ENCODE peak calls at places on chromosome 1, in five cellular contexts. M is astrocyte of the cerebellum, G is pancreas, I is endothelial cell, Y is upper lobe of right lung. U is an unnamed sample.

GRCh38 chr1:27380223-27380622 is 2.9 kb downstream of the CD164L2 start:
- DNase-seq in Y (no peak), G (no peak), M (no peak), I (no peak), U (no peak)

GRCh38 chr1:157045251-157046218 is at the start of gene ARHGEF11:
- DNase-seq in M (peak), G (peak), Y (peak), I (peak), U (peak)

GRCh38 chr1:216566809-216567208 is 143.6 kb upstream of the USH2A start:
- DNase-seq in M (peak), Y (no peak), G (no peak), I (no peak), U (no peak)

GRCh38 chr1:184166495-184166894 is 115.0 kb downstream of the TSEN15 start:
- DNase-seq in G (no peak), I (no peak), M (no peak), Y (no peak), U (no peak)

GRCh38 chr1:213119794-213120193 is 68.8 kb downstream of the RPS6KC1 start:
- DNase-seq in I (no peak), G (no peak), M (no peak), Y (no peak), U (no peak)

GRCh38 chr1:184556665-184557064 is 169.8 kb downstream of the C1orf21 start:
- DNase-seq in G (no peak), I (no peak), Y (no peak), M (no peak), U (no peak)

GRCh38 chr1:212587304-212588136 is 21.0 kb upstream of the ATF3 start:
- DNase-seq in I (no peak), Y (no peak), G (no peak), M (no peak), U (no peak)

GRCh38 chr1:1068374-1069060 is 5.6 kb downstream of the RNF223 start:
- DNase-seq in I (no peak), Y (peak), M (no peak), G (no peak), U (no peak)

GRCh38 chr1:27436204-27437159 is 44.1 kb downstream of the GPR3 start:
- DNase-seq in G (no peak), M (no peak), I (no peak), Y (no peak), U (no peak)

GRCh38 chr1:225881081-225882007 is 836 bp downstream of the TMEM63A start:
- DNase-seq in I (no peak), M (no peak), G (peak), Y (peak), U (no peak)

GRCh38 chr1:180143359-180143758 is 11.3 kb upstream of the QSOX1 start:
- DNase-seq in G (no peak), M (no peak), I (no peak), Y (no peak), U (no peak)

GRCh38 chr1:174872615-174873058 is 127.1 kb upstream of the CACYBP start:
- DNase-seq in I (no peak), M (no peak), G (no peak), Y (no peak), U (no peak)

GRCh38 chr1:226525750-226526149 is 22.8 kb upstream of the STUM start:
- DNase-seq in M (peak), Y (no peak), G (no peak), I (no peak), U (no peak)

GRCh38 chr1:15153842-15154479 is 414 bp downstream of the TMEM51 start:
- DNase-seq in G (peak), I (peak), M (no peak), Y (peak), U (no peak)

GRCh38 chr1:157844084-157844830 is 2.6 kb upstream of the CD5L start:
- DNase-seq in G (no peak), I (no peak), M (no peak), Y (no peak), U (no peak)

GRCh38 chr1:168488153-168488552 is 55.6 kb downstream of the XCL2 start:
- DNase-seq in I (no peak), G (no peak), M (peak), Y (no peak), U (peak)

GRCh38 chr1:14891991-14892390 is 261.6 kb upstream of the TMEM51 start:
- DNase-seq in G (peak), Y (no peak), M (no peak), I (no peak), U (no peak)

GRCh38 chr1:198860371-198860770 is 221.5 kb downstream of the PTPRC start:
- DNase-seq in G (no peak), Y (no peak), I (no peak), M (no peak), U (no peak)

GRCh38 chr1:52182874-52183400 is 41.0 kb downstream of the ZFYVE9 start:
- DNase-seq in I (no peak), Y (no peak), G (no peak), M (no peak), U (no peak)

GRCh38 chr1:92502247-92502646 is 15.5 kb upstream of the GFI1 start:
- DNase-seq in I (no peak), Y (no peak), G (no peak), M (peak), U (peak)

GRCh38 chr1:245715291-245715701 is 560.5 kb downstream of the KIF26B start:
- DNase-seq in I (no peak), G (no peak), Y (no peak), M (no peak), U (no peak)

GRCh38 chr1:216807696-216808095 is 84.5 kb upstream of the ESRRG start:
- DNase-seq in I (no peak), G (no peak), M (peak), Y (no peak), U (no peak)

GRCh38 chr1:243345205-243345604 is 89.4 kb downstream of the SDCCAG8 start:
- DNase-seq in Y (no peak), G (no peak), M (peak), I (no peak), U (no peak)
- TF ChIP-seq CTCF in Y (no peak), G (no peak), M (peak), I (no peak), U (peak)

GRCh38 chr1:203281033-203281432 is 24.3 kb upstream of the BTG2 start:
- DNase-seq in G (no peak), I (no peak), Y (peak), M (no peak), U (no peak)
- TF ChIP-seq CTCF in G (no peak), I (no peak), Y (no peak), M (peak), U (peak)

DNA sequence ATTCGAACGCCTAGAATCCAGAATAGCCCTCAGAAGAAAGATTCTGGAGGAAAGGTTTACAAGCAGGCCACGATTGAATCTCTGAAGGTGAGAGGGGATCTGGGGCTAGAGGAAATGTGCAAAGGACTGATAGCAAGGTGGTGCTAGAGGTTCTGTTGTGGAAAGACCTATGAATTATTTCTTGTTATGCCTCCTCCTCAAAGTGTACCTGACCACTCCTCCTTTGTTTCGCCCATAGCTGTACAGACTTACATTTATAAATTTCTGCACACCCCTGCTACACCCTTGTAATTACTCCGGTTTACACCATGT is 986 bp downstream of the TCEANC2 start:
- DNase-seq in Y (no peak), G (no peak), I (no peak), M (no peak), U (no peak)
- TF ChIP-seq CTCF in Y (no peak), G (no peak), I (no peak), M (peak), U (no peak)

GRCh38 chr1:178093958-178094751 is at the start of gene RASAL2:
- DNase-seq in M (peak), I (peak), Y (peak), G (peak), U (no peak)
- TF ChIP-seq CTCF in M (peak), I (no peak), Y (no peak), G (no peak), U (peak)

GRCh38 chr1:155932085-155932484 is 2.1 kb downstream of the KHDC4 start:
- DNase-seq in G (no peak), I (no peak), Y (no peak), M (no peak), U (no peak)
- TF ChIP-seq CTCF in G (no peak), I (no peak), Y (no peak), M (no peak), U (no peak)

GRCh38 chr1:99731384-99731783 is 35.1 kb downstream of the FRRS1 start:
- DNase-seq in Y (no peak), M (no peak), I (no peak), G (no peak), U (no peak)

GRCh38 chr1:99735852-99736251 is 30.6 kb downstream of the FRRS1 start:
- DNase-seq in G (no peak), Y (no peak), M (no peak), I (no peak), U (no peak)

GRCh38 chr1:99738858-99739465 is 27.5 kb downstream of the FRRS1 start:
- DNase-seq in Y (no peak), I (no peak), G (no peak), M (no peak), U (no peak)

GRCh38 chr1:99740141-99740540 is 26.3 kb downstream of the FRRS1 start:
- DNase-seq in G (no peak), I (no peak), M (no peak), Y (no peak), U (no peak)

DNA sequence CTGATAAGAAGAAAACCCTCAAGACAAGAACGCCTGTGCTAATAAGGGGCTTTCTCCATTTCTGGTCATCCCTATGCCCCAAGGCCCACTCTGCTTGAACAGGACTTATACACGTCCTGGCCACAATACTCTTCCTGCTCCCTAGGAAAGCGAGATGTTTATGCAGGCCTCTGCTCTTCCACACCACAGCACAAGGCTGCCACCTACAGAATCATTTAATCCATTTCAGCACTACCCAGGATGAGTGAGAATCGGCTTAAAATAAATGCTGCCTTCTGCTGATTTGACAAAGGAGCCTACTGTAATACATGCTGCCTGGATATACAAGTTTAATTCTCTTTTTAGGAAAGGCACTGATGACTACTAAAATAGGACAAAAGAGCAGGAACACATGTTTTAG is 29.4 kb downstream of the FRRS1 start:
- DNase-seq in M (peak), Y (no peak), I (peak), G (no peak), U (peak)
- TF ChIP-seq CTCF in M (peak), Y (peak), I (no peak), G (no peak), U (peak)

DNA sequence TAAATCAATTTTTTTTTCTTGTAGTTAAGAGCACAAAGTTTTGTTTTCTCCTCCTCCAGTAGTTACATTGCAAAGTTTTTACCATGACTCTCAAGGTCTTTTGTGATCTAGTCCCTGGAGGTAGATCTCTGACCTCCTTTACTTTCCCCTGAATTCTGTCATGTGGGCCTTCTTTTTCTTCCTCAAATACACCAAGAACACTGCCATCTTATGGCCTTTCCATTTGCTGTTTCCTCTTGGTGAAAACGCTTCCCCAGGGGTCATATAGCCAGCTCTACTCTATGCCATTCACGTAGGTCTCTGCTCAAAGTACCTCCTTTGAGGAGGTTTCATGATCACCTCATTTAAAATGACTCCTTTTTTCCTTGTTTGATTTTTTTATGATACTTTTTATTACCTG is 2.7 kb downstream of the DDX20 start:
- DNase-seq in I (no peak), M (no peak), Y (no peak), G (no peak), U (no peak)
- TF ChIP-seq CTCF in I (no peak), M (peak), Y (no peak), G (no peak), U (no peak)